ENCODE peak calls at places on chromosomes 11 and 22, in six cellular contexts. L is substantia nigra, U is mammary epithelial cell, C is tibial nerve, J is upper lobe of right lung, W is astrocyte of the cerebellum. Q is an unnamed sample.

GRCh38 chr11:96168623-96169022 is 174.4 kb downstream of the MAML2 start:
- DNase-seq in L (no peak), U (peak), C (peak), J (no peak), W (peak), Q (peak)

GRCh38 chr11:115084191-115084590 is 405.9 kb downstream of the NXPE2 start:
- DNase-seq in L (no peak), U (no peak), C (no peak), J (no peak), W (no peak), Q (no peak)

GRCh38 chr22:20406686-20407408 is 12.9 kb downstream of the ZNF74 start:
- DNase-seq in L (no peak), U (no peak), C (no peak), J (peak), W (no peak), Q (no peak)

GRCh38 chr22:48372395-48372794 is 1455.3 kb downstream of the BRD1 start:
- DNase-seq in L (no peak), U (no peak), C (no peak), J (no peak), W (no peak), Q (no peak)

GRCh38 chr22:40552070-40552469 is 84.4 kb downstream of the MRTFA start:
- DNase-seq in L (no peak), U (no peak), C (no peak), J (no peak), W (no peak), Q (no peak)

GRCh38 chr22:50308986-50309600 is 1.6 kb upstream of the PLXNB2 start:
- DNase-seq in L (no peak), U (no peak), C (no peak), J (no peak), W (no peak), Q (no peak)

GRCh38 chr22:41919357-41920224 is 4.7 kb upstream of the SHISA8 start:
- DNase-seq in L (no peak), U (no peak), C (peak), J (peak), W (no peak), Q (no peak)

GRCh38 chr22:44956835-44957234 is 53.0 kb downstream of the PHF21B start:
- DNase-seq in L (no peak), U (no peak), C (no peak), J (no peak), W (no peak), Q (no peak)

GRCh38 chr11:19962053-19962794 is 198.1 kb downstream of the DBX1 start:
- DNase-seq in L (no peak), U (no peak), C (no peak), J (no peak), W (no peak), Q (no peak)

GRCh38 chr11:22764732-22765131 is 64.9 kb downstream of the SVIP start:
- DNase-seq in L (no peak), U (no peak), C (no peak), J (no peak), W (no peak), Q (no peak)

GRCh38 chr22:17403906-17404305 is 34.6 kb downstream of the CECR2 start:
- DNase-seq in L (no peak), U (no peak), C (no peak), J (no peak), W (no peak), Q (no peak)

GRCh38 chr22:44726439-44726838 is 24.4 kb downstream of the PRR5 start:
- DNase-seq in L (no peak), U (no peak), C (no peak), J (no peak), W (no peak), Q (no peak)

GRCh38 chr11:17613428-17613962 is 66.4 kb downstream of the OTOG start:
- DNase-seq in L (no peak), U (no peak), C (no peak), J (no peak), W (no peak), Q (no peak)